ENCODE peak calls at places on chromosomes 2 and 18, in nine cellular contexts. V, S, A, I, J, T, N, M and H are unnamed samples.

GRCh38 chr2:215461836-215462532 is 26.1 kb upstream of the FN1 start:
- DNase-seq in I (no peak), V (no peak), A (no peak), M (no peak), S (no peak), N (no peak), J (no peak), T (no peak), H (no peak)

GRCh38 chr18:24678626-24679025 is 218.2 kb downstream of the HRH4 start:
- DNase-seq in M (no peak), S (no peak), V (no peak), T (no peak), J (no peak), N (no peak), A (no peak), I (no peak), H (peak; percentile 27)

GRCh38 chr2:227939271-227940027 is 68.0 kb downstream of the DAW1 start:
- DNase-seq in S (peak; percentile 31), A (peak; percentile 11), I (peak; percentile 50), N (no peak), J (peak; percentile 83), T (peak; percentile 3), V (no peak), M (no peak), H (peak; percentile 80)

GRCh38 chr2:16109368-16109820 is 169.0 kb downstream of the MYCN start:
- DNase-seq in M (no peak), I (no peak), J (no peak), N (no peak), V (no peak), T (no peak), A (no peak), S (no peak), H (no peak)

GRCh38 chr18:22337878-22338277 is 79.8 kb downstream of the CTAGE1 start:
- DNase-seq in T (no peak), S (no peak), N (no peak), J (no peak), V (no peak), A (no peak), I (no peak), M (no peak), H (no peak)

GRCh38 chr2:6958616-6959235 is 41.5 kb downstream of the RNF144A start:
- DNase-seq in N (no peak), S (no peak), I (no peak), M (no peak), J (no peak), T (no peak), V (no peak), A (no peak), H (no peak)

GRCh38 chr2:9814129-9814868 is 29.0 kb upstream of the TAF1B start:
- DNase-seq in T (no peak), J (no peak), M (no peak), N (no peak), V (no peak), I (no peak), S (no peak), A (no peak), H (no peak)

GRCh38 chr2:174771631-174772491 is 7.6 kb upstream of the CHRNA1 start:
- DNase-seq in T (peak; percentile 73), I (peak; percentile 69), V (peak; percentile 51), M (peak; percentile 54), J (peak; percentile 66), N (peak; percentile 22), A (peak; percentile 26), S (peak; percentile 37), H (peak; percentile 81)

GRCh38 chr2:226813148-226813701 is 13.6 kb upstream of the IRS1 start:
- DNase-seq in V (no peak), T (no peak), J (no peak), S (peak; percentile 23), A (no peak), N (no peak), I (no peak), M (no peak), H (peak; percentile 45)

GRCh38 chr2:57981369-57981768 is 65.2 kb upstream of the VRK2 start:
- DNase-seq in T (peak; percentile 55), M (no peak), A (no peak), V (no peak), N (no peak), I (no peak), S (no peak), J (no peak), H (no peak)

GRCh38 chr2:11754705-11755026 is 8.2 kb downstream of the LPIN1 start:
- DNase-seq in V (no peak), T (no peak), I (no peak), J (no peak), A (no peak), M (no peak), N (no peak), S (no peak), H (no peak)

GRCh38 chr2:45184606-45185005 is 175.4 kb upstream of the SIX2 start:
- DNase-seq in S (no peak), I (no peak), T (peak; percentile 35), V (no peak), N (no peak), J (no peak), M (no peak), A (no peak), H (no peak)

GRCh38 chr18:24426398-24427294 is at the start of gene IMPACT:
- DNase-seq in M (peak; percentile 67), N (peak; percentile 72), S (peak; percentile 86), T (peak; percentile 44), A (peak; percentile 82), I (peak; percentile 79), J (peak; percentile 85), V (peak; percentile 62), H (peak; percentile 82)

GRCh38 chr18:519019-519879 is 18.7 kb upstream of the COLEC12 start:
- DNase-seq in V (no peak), T (no peak), M (no peak), N (no peak), I (no peak), S (no peak), A (peak; percentile 41), J (no peak), H (peak; percentile 48)

GRCh38 chr18:39636931-39637330 is 2071.3 kb upstream of the CELF4 start:
- DNase-seq in J (no peak), N (no peak), A (no peak), M (no peak), V (no peak), S (no peak), T (no peak), I (no peak), H (no peak)

GRCh38 chr2:144535300-144535699 is 15.4 kb upstream of the ZEB2 start:
- DNase-seq in M (no peak), A (no peak), N (no peak), V (no peak), T (no peak), I (no peak), J (no peak), S (no peak), H (no peak)

GRCh38 chr2:75632813-75633212 is 13.8 kb upstream of the MRPL19 start:
- DNase-seq in M (no peak), I (no peak), N (no peak), T (no peak), S (no peak), J (no peak), V (no peak), A (no peak), H (no peak)

GRCh38 chr2:28592481-28592880 is 96.6 kb downstream of the PLB1 start:
- DNase-seq in T (no peak), J (no peak), A (no peak), N (no peak), S (no peak), I (no peak), M (no peak), V (no peak), H (no peak)

GRCh38 chr2:73907840-73908452 is 15.1 kb downstream of the ACTG2 start:
- DNase-seq in J (no peak), S (peak; percentile 22), I (peak; percentile 81), N (peak; percentile 30), T (no peak), A (peak; percentile 51), M (no peak), V (no peak), H (peak; percentile 6)

GRCh38 chr2:233085839-233086150 is 25.7 kb downstream of the INPP5D start:
- DNase-seq in T (no peak), S (no peak), J (no peak), M (no peak), V (no peak), A (no peak), I (no peak), N (no peak), H (no peak)

GRCh38 chr18:61892683-61893303 is at the start of gene RNF152:
- DNase-seq in S (peak; percentile 76), V (no peak), A (peak; percentile 8), N (peak; percentile 17), M (peak; percentile 8), I (no peak), T (peak; percentile 12), J (no peak), H (peak; percentile 41)

GRCh38 chr18:7059276-7059675 is 58.3 kb downstream of the LAMA1 start:
- DNase-seq in I (no peak), A (no peak), S (no peak), J (no peak), V (no peak), M (no peak), T (no peak), N (no peak), H (no peak)

GRCh38 chr2:238098854-238099708 is 1.1 kb upstream of the ESPNL start:
- DNase-seq in I (no peak), N (no peak), T (no peak), J (no peak), M (no peak), S (no peak), A (no peak), V (no peak), H (no peak)

GRCh38 chr2:127884436-127884835 is 1.3 kb downstream of the AMMECR1L start:
- DNase-seq in I (no peak), V (no peak), S (no peak), T (no peak), J (no peak), M (no peak), A (no peak), N (no peak), H (no peak)

GRCh38 chr18:10088734-10089133 is 174.9 kb downstream of the VAPA start:
- DNase-seq in S (no peak), M (no peak), J (no peak), T (no peak), V (no peak), N (no peak), I (no peak), A (no peak), H (no peak)

GRCh38 chr2:85769236-85769986 is 15.6 kb downstream of the ATOH8 start:
- DNase-seq in I (peak; percentile 66), A (no peak), M (no peak), V (no peak), N (no peak), T (no peak), J (no peak), S (peak; percentile 79), H (no peak)

GRCh38 chr2:98464772-98465310 is 20.2 kb downstream of the INPP4A start:
- DNase-seq in J (no peak), V (no peak), S (no peak), M (no peak), N (no peak), T (no peak), I (no peak), A (peak; percentile 86), H (no peak)

GRCh38 chr2:9207641-9208301 is 1.2 kb downstream of the ASAP2 start:
- DNase-seq in N (no peak), J (peak; percentile 37), T (no peak), M (no peak), V (no peak), I (no peak), S (peak; percentile 60), A (no peak), H (no peak)

GRCh38 chr2:122748552-122749011 is 993.1 kb downstream of the TSN start:
- DNase-seq in T (no peak), S (no peak), V (no peak), N (no peak), J (no peak), A (no peak), I (no peak), M (no peak), H (no peak)

GRCh38 chr2:234492687-234493086 is 4.2 kb downstream of the ARL4C start:
- DNase-seq in T (no peak), M (no peak), S (no peak), N (no peak), V (no peak), J (no peak), A (peak; percentile 60), I (no peak), H (no peak)

GRCh38 chr2:159797468-159798375 is at the start of gene CD302:
- DNase-seq in T (peak; percentile 37), N (peak; percentile 20), A (no peak), V (peak; percentile 37), M (peak; percentile 13), I (peak; percentile 36), S (peak; percentile 34), J (no peak), H (peak; percentile 39)